ENCODE peak calls at places on chromosome 1, in five cellular contexts. One of them, this sample, is unnamed.

GRCh38 chr1:52142220-52143153 is 598 bp downstream of the ZFYVE9 start:
- DNase-seq in heart right ventricle: peak; percentile 48
- DNase-seq in upper lobe of right lung: peak; percentile 74
- DNase-seq in heart left ventricle: peak; percentile 48
- DNase-seq in spleen: peak; percentile 81
- DNase-seq in this sample: no peak

GRCh38 chr1:11279630-11280029 is 6.6 kb downstream of the UBIAD1 start:
- DNase-seq in heart right ventricle: no peak
- DNase-seq in upper lobe of right lung: no peak
- DNase-seq in heart left ventricle: no peak
- DNase-seq in spleen: no peak
- DNase-seq in this sample: no peak

GRCh38 chr1:36322786-36323635 is 434 bp downstream of the EVA1B start:
- DNase-seq in heart right ventricle: peak; percentile 61
- DNase-seq in upper lobe of right lung: no peak
- DNase-seq in heart left ventricle: peak; percentile 67
- DNase-seq in spleen: peak; percentile 88
- DNase-seq in this sample: no peak

GRCh38 chr1:21834094-21834493 is 22.0 kb downstream of the LDLRAD2 start:
- DNase-seq in heart right ventricle: no peak
- DNase-seq in upper lobe of right lung: no peak
- DNase-seq in heart left ventricle: no peak
- DNase-seq in spleen: no peak
- DNase-seq in this sample: no peak

GRCh38 chr1:203038217-203038741 is 12.0 kb downstream of the PPFIA4 start:
- DNase-seq in heart right ventricle: peak; percentile 69
- DNase-seq in upper lobe of right lung: no peak
- DNase-seq in heart left ventricle: peak; percentile 87
- DNase-seq in spleen: no peak
- DNase-seq in this sample: no peak

GRCh38 chr1:202807367-202807925 is 775 bp downstream of the KDM5B start:
- DNase-seq in heart right ventricle: peak; percentile 18
- DNase-seq in upper lobe of right lung: peak; percentile 73
- DNase-seq in heart left ventricle: no peak
- DNase-seq in spleen: peak; percentile 87
- DNase-seq in this sample: no peak

GRCh38 chr1:236734141-236734765 is 48.0 kb downstream of the ACTN2 start:
- DNase-seq in heart right ventricle: no peak
- DNase-seq in upper lobe of right lung: no peak
- DNase-seq in heart left ventricle: no peak
- DNase-seq in spleen: no peak
- DNase-seq in this sample: no peak

GRCh38 chr1:33097137-33097611 is 16.2 kb downstream of the AZIN2 start:
- DNase-seq in heart right ventricle: no peak
- DNase-seq in upper lobe of right lung: no peak
- DNase-seq in heart left ventricle: no peak
- DNase-seq in spleen: no peak
- DNase-seq in this sample: no peak

GRCh38 chr1:207027921-207028320 is 4.6 kb downstream of the C1orf116 start:
- DNase-seq in heart right ventricle: no peak
- DNase-seq in upper lobe of right lung: no peak
- DNase-seq in heart left ventricle: no peak
- DNase-seq in spleen: no peak
- DNase-seq in this sample: no peak
- H3K9me3 ChIP-seq in heart right ventricle: no peaks in the 10 kb centered on the region
- H3K9me3 ChIP-seq in upper lobe of right lung: no peaks in the 10 kb centered on the region
- H3K9me3 ChIP-seq in heart left ventricle: no peaks in the 10 kb centered on the region
- H3K9me3 ChIP-seq in spleen: no peaks in the 10 kb centered on the region
- H3K9me3 ChIP-seq in this sample: no peaks in the 10 kb centered on the region

DNA sequence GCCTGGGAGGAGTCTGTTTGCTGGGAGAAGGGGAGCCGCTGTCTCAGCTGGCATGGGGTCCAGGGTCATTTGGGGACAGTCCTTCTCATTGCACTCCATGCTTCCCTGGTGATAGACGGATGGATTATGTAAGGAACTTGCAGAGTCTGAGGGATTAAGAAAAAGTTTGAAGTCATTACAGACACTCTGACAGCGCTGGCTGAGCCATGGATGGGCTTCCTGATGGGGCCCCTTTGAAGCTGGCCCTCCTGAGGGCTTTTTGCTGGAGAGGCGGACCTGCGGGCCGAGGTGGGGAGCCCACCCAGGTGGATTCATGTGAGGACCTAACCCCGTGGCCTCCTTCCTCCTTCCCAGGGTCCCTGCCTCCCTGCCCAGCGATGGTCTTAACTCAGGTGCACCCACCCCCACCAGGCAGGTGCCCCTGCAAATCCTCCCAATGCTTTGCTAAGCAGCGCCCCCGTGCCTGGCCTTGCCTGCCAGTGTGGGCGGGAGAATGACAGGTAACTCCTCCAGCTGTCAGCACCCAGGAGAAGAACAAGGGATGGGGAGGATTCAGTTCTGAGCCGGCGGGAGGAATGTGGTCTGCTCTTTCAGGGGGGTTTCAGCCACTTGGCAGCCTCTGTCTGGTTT is 24.2 kb upstream of the C1orf174 start:
- DNase-seq in heart right ventricle: no peak
- DNase-seq in upper lobe of right lung: no peak
- DNase-seq in heart left ventricle: no peak
- DNase-seq in spleen: peak; percentile 49
- DNase-seq in this sample: no peak
- H3K9me3 ChIP-seq in heart right ventricle: no peaks in the 10 kb centered on the region
- H3K9me3 ChIP-seq in upper lobe of right lung: no peaks in the 10 kb centered on the region
- H3K9me3 ChIP-seq in heart left ventricle: no peaks in the 10 kb centered on the region
- H3K9me3 ChIP-seq in spleen: no peaks in the 10 kb centered on the region
- H3K9me3 ChIP-seq in this sample: no peaks in the 10 kb centered on the region

GRCh38 chr1:114554577-114554976 is 26.8 kb downstream of the BCAS2 start:
- DNase-seq in heart right ventricle: no peak
- DNase-seq in upper lobe of right lung: no peak
- DNase-seq in heart left ventricle: no peak
- DNase-seq in spleen: no peak
- DNase-seq in this sample: no peak
- H3K9me3 ChIP-seq in heart right ventricle: no peaks in the 10 kb centered on the region
- H3K9me3 ChIP-seq in upper lobe of right lung: no peaks in the 10 kb centered on the region
- H3K9me3 ChIP-seq in heart left ventricle: no peaks in the 10 kb centered on the region
- H3K9me3 ChIP-seq in spleen: no peaks in the 10 kb centered on the region
- H3K9me3 ChIP-seq in this sample: no peaks in the 10 kb centered on the region

GRCh38 chr1:112769611-112770010 is 54.5 kb upstream of the PPM1J start:
- DNase-seq in heart right ventricle: no peak
- DNase-seq in upper lobe of right lung: no peak
- DNase-seq in heart left ventricle: no peak
- DNase-seq in spleen: no peak
- DNase-seq in this sample: no peak
- H3K9me3 ChIP-seq in heart right ventricle: no peaks in the 10 kb centered on the region
- H3K9me3 ChIP-seq in upper lobe of right lung: no peaks in the 10 kb centered on the region
- H3K9me3 ChIP-seq in heart left ventricle: no peaks in the 10 kb centered on the region
- H3K9me3 ChIP-seq in spleen: no peaks in the 10 kb centered on the region
- H3K9me3 ChIP-seq in this sample: no peaks in the 10 kb centered on the region

GRCh38 chr1:48940354-48940753 is 163.7 kb upstream of the BEND5 start:
- DNase-seq in heart right ventricle: no peak
- DNase-seq in upper lobe of right lung: no peak
- DNase-seq in heart left ventricle: no peak
- DNase-seq in spleen: no peak
- DNase-seq in this sample: no peak

GRCh38 chr1:48938975-48939374 is 162.3 kb upstream of the BEND5 start:
- DNase-seq in heart right ventricle: no peak
- DNase-seq in upper lobe of right lung: no peak
- DNase-seq in heart left ventricle: no peak
- DNase-seq in spleen: no peak
- DNase-seq in this sample: no peak

GRCh38 chr1:48940946-48941732 is 164.4 kb upstream of the BEND5 start:
- DNase-seq in heart right ventricle: no peak
- DNase-seq in upper lobe of right lung: no peak
- DNase-seq in heart left ventricle: no peak
- DNase-seq in spleen: no peak
- DNase-seq in this sample: no peak

GRCh38 chr1:48937732-48938131 is 161.0 kb upstream of the BEND5 start:
- DNase-seq in heart right ventricle: no peak
- DNase-seq in upper lobe of right lung: no peak
- DNase-seq in heart left ventricle: no peak
- DNase-seq in spleen: no peak
- DNase-seq in this sample: no peak

DNA sequence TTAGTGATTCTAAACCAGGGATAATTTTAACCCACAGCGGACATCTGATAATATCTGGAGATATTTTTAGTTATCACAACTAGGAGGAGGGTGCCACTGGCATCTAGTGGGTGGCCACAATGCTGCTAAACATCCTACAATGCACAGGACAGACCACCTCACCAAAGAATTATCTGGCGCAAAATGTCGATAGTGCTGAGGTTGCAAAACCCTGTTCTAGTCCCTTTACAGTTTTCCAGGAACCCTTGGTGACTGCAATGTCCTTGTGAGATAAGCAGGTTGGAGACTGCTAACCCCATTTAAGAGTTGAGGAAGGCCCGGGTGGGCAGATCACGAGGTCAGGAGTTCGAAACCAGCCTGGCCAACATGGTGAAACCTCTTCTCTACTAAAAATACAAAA is 163.1 kb upstream of the BEND5 start:
- DNase-seq in heart right ventricle: no peak
- DNase-seq in upper lobe of right lung: no peak
- DNase-seq in heart left ventricle: no peak
- DNase-seq in spleen: no peak
- DNase-seq in this sample: no peak
- H3K9me3 ChIP-seq in heart right ventricle: no peaks in the 10 kb centered on the region
- H3K9me3 ChIP-seq in upper lobe of right lung: no peaks in the 10 kb centered on the region
- H3K9me3 ChIP-seq in heart left ventricle: no peaks in the 10 kb centered on the region
- H3K9me3 ChIP-seq in spleen: no peaks in the 10 kb centered on the region
- H3K9me3 ChIP-seq in this sample: no peaks in the 10 kb centered on the region

DNA sequence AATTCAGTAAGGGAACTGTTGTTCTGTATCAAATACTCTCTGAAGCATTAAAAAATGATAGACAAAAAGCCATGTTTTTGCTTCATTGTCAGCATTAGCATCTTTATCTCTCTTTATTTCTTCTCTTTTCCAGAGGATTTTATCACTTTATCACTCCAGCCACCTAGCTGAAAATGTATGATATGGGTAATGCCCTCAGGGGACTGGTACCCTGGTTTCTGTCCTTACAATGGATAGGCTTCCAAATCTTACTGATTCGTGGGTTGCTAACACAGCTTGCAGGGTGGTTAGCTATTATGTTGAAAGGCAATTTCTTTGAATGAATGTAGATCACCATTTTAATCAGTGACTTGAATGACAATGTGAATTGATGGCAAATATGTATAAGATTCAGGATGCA is 23.3 kb upstream of the HRNR start:
- DNase-seq in heart right ventricle: no peak
- DNase-seq in upper lobe of right lung: no peak
- DNase-seq in heart left ventricle: no peak
- DNase-seq in spleen: no peak
- DNase-seq in this sample: no peak
- H3K9me3 ChIP-seq in heart right ventricle: no peaks in the 10 kb centered on the region
- H3K9me3 ChIP-seq in upper lobe of right lung: no peaks in the 10 kb centered on the region
- H3K9me3 ChIP-seq in heart left ventricle: no peaks in the 10 kb centered on the region
- H3K9me3 ChIP-seq in spleen: no peaks in the 10 kb centered on the region
- H3K9me3 ChIP-seq in this sample: no peaks in the 10 kb centered on the region